ENCODE peak calls at places on chromosomes 1 and 21, in eight cellular contexts. N, I, X, L, W, R, V and J are unnamed samples.

GRCh38 chr1:156213644-156213966 is 798 bp downstream of the PMF1 start:
- DNase-seq in N (no peak), I (no peak), X (no peak), L (no peak), W (no peak), R (no peak), V (peak), J (no peak)

GRCh38 chr1:71753746-71754145 is 528.6 kb downstream of the NEGR1 start:
- DNase-seq in N (no peak), I (peak), X (no peak), L (no peak), W (no peak), R (no peak), V (no peak), J (no peak)

GRCh38 chr1:1063945-1064831 is 9.9 kb downstream of the RNF223 start:
- DNase-seq in N (peak), I (peak), X (peak), L (peak), W (peak), R (peak), V (peak), J (peak)

GRCh38 chr1:160708821-160709220 is 2.8 kb downstream of the CD48 start:
- DNase-seq in N (no peak), I (no peak), X (no peak), L (no peak), W (no peak), R (no peak), V (no peak), J (no peak)

GRCh38 chr1:180343931-180344406 is 113.9 kb downstream of the LHX4 start:
- DNase-seq in N (no peak), I (no peak), X (peak), L (no peak), W (peak), R (no peak), V (no peak), J (no peak)

GRCh38 chr1:115495603-115496002 is 146.2 kb upstream of the VANGL1 start:
- DNase-seq in N (no peak), I (no peak), X (no peak), L (no peak), W (no peak), R (no peak), V (no peak), J (no peak)

GRCh38 chr21:46599251-46599572 is 5.7 kb downstream of the S100B start:
- DNase-seq in N (no peak), I (peak), X (no peak), L (no peak), W (no peak), R (peak), V (peak), J (no peak)

GRCh38 chr21:41576010-41576615 is 68.2 kb upstream of the TMPRSS2 start:
- DNase-seq in N (no peak), I (no peak), X (no peak), L (no peak), W (no peak), R (no peak), V (no peak), J (no peak)

GRCh38 chr1:228986093-228986904 is 251.0 kb downstream of the RHOU start:
- DNase-seq in N (no peak), I (peak), X (peak), L (no peak), W (no peak), R (no peak), V (no peak), J (no peak)

GRCh38 chr1:26862781-26863676 is at the start of gene SFN:
- DNase-seq in N (peak), I (peak), X (peak), L (peak), W (no peak), R (peak), V (peak), J (peak)

GRCh38 chr1:100448371-100448770 is 89.6 kb upstream of the GPR88 start:
- DNase-seq in N (no peak), I (no peak), X (no peak), L (no peak), W (no peak), R (no peak), V (no peak), J (peak)

GRCh38 chr1:163609858-163610257 is 288.1 kb downstream of the NUF2 start:
- DNase-seq in N (no peak), I (no peak), X (no peak), L (no peak), W (no peak), R (no peak), V (no peak), J (no peak)

GRCh38 chr1:203557390-203557789 is 63.4 kb downstream of the OPTC start:
- DNase-seq in N (no peak), I (no peak), X (no peak), L (no peak), W (no peak), R (no peak), V (no peak), J (no peak)

DNA sequence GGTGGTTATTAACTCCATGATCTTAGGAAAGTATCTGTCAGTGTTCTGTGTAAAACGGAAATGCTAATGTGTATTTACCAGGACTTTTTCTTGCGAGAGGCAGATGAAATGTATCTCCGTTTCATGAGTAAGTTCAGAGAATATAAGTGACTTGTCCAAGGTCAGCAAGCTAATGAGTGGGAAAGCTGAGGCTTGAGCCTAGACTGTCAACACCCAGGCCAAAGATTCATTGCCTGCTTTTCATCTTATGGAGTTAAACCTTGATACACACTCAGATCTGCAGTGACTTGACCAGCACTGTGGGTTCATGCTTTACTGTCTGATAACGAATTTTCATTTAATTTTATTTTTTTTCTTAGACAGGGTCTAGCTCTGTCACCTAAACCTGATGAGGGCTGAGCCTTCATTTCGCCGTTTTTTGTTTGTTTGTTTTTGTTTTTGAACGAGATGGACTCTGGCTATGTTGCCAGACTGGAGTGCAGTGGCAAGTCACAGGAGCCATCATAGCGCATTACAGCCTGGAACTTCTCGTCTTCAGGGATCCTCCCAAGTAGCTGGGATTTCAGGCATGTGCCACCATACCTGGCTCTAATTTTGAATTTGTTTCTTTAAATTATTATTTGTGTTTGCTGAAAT is 918 bp upstream of the JTB start:
- DNase-seq in N (no peak), I (no peak), X (no peak), L (no peak), W (no peak), R (no peak), V (no peak), J (no peak)
- H3K4me3 ChIP-seq in N (peak), I (peak), X (peak), L (peak), W (peak), R (peak), V (peak), J (peak)

GRCh38 chr1:2528966-2529750 is 905 bp downstream of the HES5 start:
- DNase-seq in N (no peak), I (peak), X (no peak), L (no peak), W (no peak), R (no peak), V (peak), J (no peak)

GRCh38 chr1:2527553-2527860 is 1.1 kb upstream of the PANK4 start:
- DNase-seq in N (no peak), I (no peak), X (no peak), L (no peak), W (no peak), R (no peak), V (no peak), J (no peak)

GRCh38 chr1:2526824-2527552 is 592 bp upstream of the PANK4 start:
- DNase-seq in N (no peak), I (no peak), X (no peak), L (no peak), W (peak), R (no peak), V (no peak), J (no peak)

GRCh38 chr1:2528611-2528965 is 1.5 kb downstream of the HES5 start:
- DNase-seq in N (no peak), I (no peak), X (no peak), L (no peak), W (no peak), R (no peak), V (no peak), J (no peak)

DNA sequence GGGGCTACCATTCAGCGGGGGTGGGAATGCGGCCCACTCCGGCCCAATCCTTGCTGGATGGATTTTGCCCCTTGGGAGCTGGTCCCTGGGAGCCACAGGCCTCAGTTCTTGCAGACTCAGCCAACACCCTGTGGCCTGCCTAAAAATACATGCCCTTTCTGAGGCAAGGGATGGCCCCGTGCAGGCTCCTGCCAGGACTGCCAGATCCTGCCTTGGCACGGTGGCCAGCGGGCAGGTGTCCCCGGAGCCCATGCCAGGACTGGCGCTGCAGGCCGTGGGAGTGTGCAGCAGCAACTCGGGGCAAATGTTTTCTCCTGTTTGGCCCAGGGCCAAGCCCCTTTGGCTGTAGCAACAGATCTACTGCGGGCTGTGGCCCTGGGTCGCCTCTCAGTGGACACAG is 1.6 kb upstream of the PANK4 start:
- DNase-seq in N (no peak), I (no peak), X (no peak), L (no peak), W (no peak), R (no peak), V (no peak), J (no peak)
- H3K27ac ChIP-seq in N (no peak), I (no peak), X (no peak), L (no peak), W (no peak), R (no peak), V (no peak), J (no peak)

DNA sequence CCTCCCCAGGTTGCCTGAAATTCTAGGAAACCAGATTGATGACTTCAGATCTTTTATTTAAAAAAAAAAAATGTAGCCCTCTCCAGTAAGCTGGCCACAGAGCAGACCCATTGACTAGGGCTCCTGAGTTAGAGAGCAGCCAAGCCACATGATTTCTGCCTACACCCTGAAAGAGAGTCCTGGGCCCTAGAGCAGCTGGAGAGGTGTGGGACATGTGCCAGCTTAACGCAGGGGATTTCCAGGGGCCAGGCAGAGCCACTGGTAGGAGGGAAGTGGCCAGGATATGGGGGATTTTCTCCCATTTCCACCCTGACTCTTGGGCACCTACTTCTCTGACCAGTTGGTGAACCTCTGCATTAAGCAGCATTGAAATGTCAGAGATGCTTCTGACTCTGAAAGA is 205.1 kb downstream of the ASTN1 start:
- DNase-seq in N (no peak), I (peak), X (no peak), L (no peak), W (no peak), R (no peak), V (no peak), J (no peak)
- TF ChIP-seq REST in N (no peak), I (no peak), X (no peak), L (no peak), W (no peak), R (no peak), V (no peak), J (no peak)

GRCh38 chr1:38578444-38578951 is 281.1 kb downstream of the RRAGC start:
- DNase-seq in N (no peak), I (peak), X (no peak), L (no peak), W (no peak), R (no peak), V (no peak), J (no peak)

GRCh38 chr1:38579056-38579455 is 280.5 kb downstream of the RRAGC start:
- DNase-seq in N (no peak), I (no peak), X (no peak), L (no peak), W (no peak), R (no peak), V (no peak), J (no peak)

GRCh38 chr1:38576241-38576640 is 283.3 kb downstream of the RRAGC start:
- DNase-seq in N (no peak), I (peak), X (no peak), L (no peak), W (no peak), R (no peak), V (no peak), J (no peak)

GRCh38 chr1:38577385-38577784 is 282.2 kb downstream of the RRAGC start:
- DNase-seq in N (no peak), I (no peak), X (no peak), L (no peak), W (no peak), R (no peak), V (no peak), J (no peak)

DNA sequence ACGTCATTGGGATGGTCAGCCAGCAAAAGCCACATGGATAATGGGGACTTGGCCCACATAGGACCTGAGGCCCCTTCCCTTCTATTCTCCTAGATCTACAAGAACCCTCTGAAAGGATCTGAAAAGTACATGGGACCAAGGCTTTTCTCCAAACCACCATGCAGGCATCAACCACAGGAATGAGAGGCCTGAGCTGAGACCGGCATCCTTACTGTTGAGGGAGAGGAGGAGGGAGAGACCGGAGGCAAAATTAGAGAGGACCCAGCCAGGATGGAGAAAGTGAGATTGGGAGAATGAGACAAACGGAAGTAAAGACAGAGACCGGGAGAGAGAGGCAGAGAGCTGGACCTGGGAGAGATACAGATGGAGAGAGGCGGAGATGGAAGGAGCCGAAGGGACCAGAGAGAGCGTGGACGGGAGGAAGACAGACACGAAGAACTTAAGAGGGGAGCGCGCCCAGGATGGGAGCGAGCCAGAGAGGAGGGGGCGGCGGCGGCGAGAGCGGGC is 281.6 kb downstream of the RRAGC start:
- DNase-seq in N (no peak), I (no peak), X (no peak), L (no peak), W (no peak), R (no peak), V (no peak), J (no peak)
- H3K4me3 ChIP-seq in N (no peak), I (peak), X (no peak), L (no peak), W (peak), R (no peak), V (no peak), J (no peak)

GRCh38 chr1:225603538-225604354 is 49.2 kb downstream of the ENAH start:
- DNase-seq in N (peak), I (no peak), X (no peak), L (peak), W (no peak), R (peak), V (no peak), J (peak)
- H3K27ac ChIP-seq in N (peak), I (peak), X (no peak), L (peak), W (no peak), R (peak), V (no peak), J (peak)